ENCODE peak calls at places on chromosomes 7 and 10, in five cellular contexts. F, D, E, Z and A are unnamed samples. For H3K4me1, the result is how much of the 10 kb centered on the place peaks cover.

GRCh38 chr10:60312818-60313588 is 76.7 kb downstream of the ANK3 start:
- DNase-seq in D (no peak), F (no peak), E (no peak), Z (no peak), A (no peak)

GRCh38 chr10:102280397-102281015 is 35.2 kb downstream of the GBF1 start:
- DNase-seq in F (peak), D (peak), Z (no peak), E (no peak), A (no peak)

GRCh38 chr7:155356323-155357105 is 58.8 kb downstream of the INSIG1 start:
- DNase-seq in E (peak), F (no peak), Z (peak), D (no peak), A (peak)

GRCh38 chr10:35399414-35400009 is 63.2 kb downstream of the CCNY start:
- DNase-seq in F (no peak), E (no peak), D (no peak), Z (no peak), A (no peak)

GRCh38 chr10:132538790-132539421 is 1.3 kb downstream of the INPP5A start:
- DNase-seq in Z (peak), E (no peak), F (no peak), D (no peak), A (peak)

GRCh38 chr10:14173706-14174594 is 156.8 kb downstream of the FRMD4A start:
- DNase-seq in E (peak), D (no peak), Z (no peak), F (no peak), A (no peak)

GRCh38 chr7:158815046-158815445 is 14.3 kb downstream of the ESYT2 start:
- DNase-seq in F (no peak), D (no peak), E (peak), Z (no peak), A (no peak)

GRCh38 chr7:29372351-29372931 is 177.9 kb downstream of the CHN2 start:
- DNase-seq in Z (no peak), E (no peak), F (no peak), D (no peak), A (no peak)

GRCh38 chr7:121081327-121081936 is 92.9 kb downstream of the CPED1 start:
- DNase-seq in D (no peak), Z (no peak), E (peak), F (no peak), A (no peak)

GRCh38 chr7:142603870-142604448 is 145.3 kb upstream of the PRSS1 start:
- DNase-seq in E (peak), Z (no peak), F (no peak), D (peak), A (no peak)

GRCh38 chr7:42237162-42237821 is at the start of gene GLI3:
- DNase-seq in E (peak), D (peak), Z (peak), F (peak), A (peak)

GRCh38 chr7:43784030-43785001 is 25.8 kb downstream of the BLVRA start:
- DNase-seq in F (no peak), D (no peak), Z (no peak), E (no peak), A (peak)

DNA sequence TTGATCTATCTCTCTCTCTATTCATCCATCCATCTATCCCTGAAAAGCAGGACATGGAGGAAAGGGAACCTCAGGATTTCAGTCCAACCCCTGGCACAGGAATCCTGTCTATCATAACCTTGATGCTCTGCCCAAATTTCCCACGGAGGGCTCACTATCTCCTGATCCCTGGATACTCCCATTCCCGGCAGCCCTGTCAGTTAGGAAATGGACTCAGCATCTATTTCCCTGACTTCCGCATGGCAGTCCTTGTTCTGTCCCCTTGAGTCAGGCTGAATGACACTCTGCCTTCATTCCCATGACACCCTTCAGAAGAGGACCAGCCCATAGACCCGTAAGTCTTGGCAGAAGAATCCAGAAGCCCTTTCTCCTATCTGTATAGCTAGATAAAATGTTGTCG is 77.7 kb downstream of the VWA2 start:
- DNase-seq in Z (peak), E (no peak), F (no peak), D (no peak), A (no peak)
- H3K4me3 ChIP-seq in Z (no peak), E (no peak), F (no peak), D (no peak), A (no peak)

GRCh38 chr10:80504897-80505465 is 32.7 kb upstream of the SH2D4B start:
- DNase-seq in Z (peak), E (no peak), F (no peak), D (no peak), A (no peak)

GRCh38 chr10:80504158-80504811 is 33.4 kb upstream of the SH2D4B start:
- DNase-seq in E (no peak), F (no peak), D (no peak), Z (peak), A (no peak)

GRCh38 chr10:80506836-80507483 is 30.7 kb upstream of the SH2D4B start:
- DNase-seq in E (no peak), D (no peak), Z (peak), F (no peak), A (no peak)

GRCh38 chr10:80507484-80507880 is 30.2 kb upstream of the SH2D4B start:
- DNase-seq in Z (peak), F (no peak), D (no peak), E (no peak), A (no peak)

GRCh38 chr10:80506189-80506575 is 31.5 kb upstream of the SH2D4B start:
- DNase-seq in D (no peak), F (no peak), E (no peak), Z (no peak), A (no peak)
- H3K4me1 ChIP-seq in D (half or more), F (under half), E (under half), Z (under half), A (half or more)

GRCh38 chr10:92480422-92480821 is 93.5 kb downstream of the IDE start:
- DNase-seq in Z (no peak), D (no peak), F (no peak), E (no peak), A (no peak)

GRCh38 chr10:92479541-92479940 is 94.4 kb downstream of the IDE start:
- DNase-seq in Z (no peak), D (no peak), E (peak), F (no peak), A (no peak)

GRCh38 chr10:92483539-92483938 is 90.4 kb downstream of the IDE start:
- DNase-seq in F (no peak), Z (no peak), D (no peak), E (no peak), A (no peak)

GRCh38 chr10:92475357-92475868 is 98.5 kb downstream of the IDE start:
- DNase-seq in D (no peak), F (no peak), E (no peak), Z (no peak), A (no peak)

GRCh38 chr10:92478536-92478935 is 95.4 kb downstream of the IDE start:
- DNase-seq in Z (no peak), E (no peak), D (no peak), F (no peak), A (no peak)
- H3K27ac ChIP-seq in Z (no peak), E (no peak), D (no peak), F (no peak), A (no peak)

GRCh38 chr7:128741491-128741890 is 2.3 kb downstream of the CALU start:
- DNase-seq in D (no peak), Z (no peak), E (no peak), F (no peak), A (no peak)

GRCh38 chr7:128739990-128740682 is 977 bp downstream of the CALU start:
- DNase-seq in F (no peak), E (no peak), D (no peak), Z (no peak), A (no peak)

GRCh38 chr7:128739048-128739962 is at the start of gene CALU:
- DNase-seq in E (peak), D (peak), F (peak), Z (peak), A (peak)

GRCh38 chr7:128742206-128742605 is 3.0 kb downstream of the CALU start:
- DNase-seq in E (no peak), F (no peak), Z (no peak), D (no peak), A (no peak)

GRCh38 chr7:128740996-128741395 is 1.8 kb downstream of the CALU start:
- DNase-seq in E (no peak), F (no peak), Z (no peak), D (peak), A (no peak)
- H3K4me3 ChIP-seq in E (peak), F (peak), Z (peak), D (peak), A (peak)